ENCODE peak calls at places on chromosomes 5 and 9, in six cellular contexts. R, P, F, A, D and G are unnamed samples. For H3K36me3, the result is how much of the 10 kb centered on the place peaks cover.

GRCh38 chr9:130315446-130316226 is 50.1 kb downstream of the HMCN2 start:
- DNase-seq in R (no peak), P (no peak), F (no peak), A (no peak), D (no peak), G (no peak)

GRCh38 chr5:67577424-67577823 is 380.8 kb upstream of the CD180 start:
- DNase-seq in R (peak), P (no peak), F (no peak), A (no peak), D (no peak), G (no peak)

GRCh38 chr9:70491798-70492736 is 77.6 kb upstream of the KLF9 start:
- DNase-seq in R (no peak), P (no peak), F (peak), A (no peak), D (no peak), G (no peak)

GRCh38 chr5:169770109-169770508 is 133.0 kb downstream of the DOCK2 start:
- DNase-seq in R (no peak), P (no peak), F (no peak), A (no peak), D (no peak), G (no peak)

GRCh38 chr5:149128023-149128875 is 13.0 kb upstream of the ABLIM3 start:
- DNase-seq in R (peak), P (no peak), F (peak), A (no peak), D (peak), G (no peak)

GRCh38 chr5:1760656-1761452 is 38.8 kb downstream of the MRPL36 start:
- DNase-seq in R (no peak), P (no peak), F (no peak), A (no peak), D (peak), G (peak)

GRCh38 chr5:1948111-1948510 is 65.4 kb upstream of the IRX4 start:
- DNase-seq in R (no peak), P (no peak), F (no peak), A (no peak), D (no peak), G (no peak)

GRCh38 chr9:86667307-86667706 is 280.0 kb downstream of the GAS1 start:
- DNase-seq in R (peak), P (no peak), F (no peak), A (no peak), D (no peak), G (no peak)

GRCh38 chr5:137492321-137492720 is 6.8 kb downstream of the SPOCK1 start:
- DNase-seq in R (no peak), P (no peak), F (no peak), A (no peak), D (no peak), G (no peak)

GRCh38 chr5:14416709-14417108 is 164.9 kb upstream of the OTULINL start:
- DNase-seq in R (no peak), P (no peak), F (no peak), A (no peak), D (no peak), G (no peak)
- H3K36me3 ChIP-seq in R (under half), P (under half), F (half or more), A (under half), D (under half), G (half or more)

GRCh38 chr9:20619492-20619860 is 2.8 kb downstream of the MLLT3 start:
- DNase-seq in R (no peak), P (no peak), F (peak), A (no peak), D (no peak), G (no peak)

GRCh38 chr9:20620658-20621552 is 1.4 kb downstream of the MLLT3 start:
- DNase-seq in R (no peak), P (peak), F (peak), A (no peak), D (peak), G (peak)

GRCh38 chr9:20616808-20617207 is 5.5 kb downstream of the MLLT3 start:
- DNase-seq in R (no peak), P (no peak), F (no peak), A (no peak), D (no peak), G (no peak)

GRCh38 chr9:20621553-20622329 is 558 bp downstream of the MLLT3 start:
- DNase-seq in R (peak), P (peak), F (no peak), A (no peak), D (peak), G (peak)

GRCh38 chr9:20618361-20618799 is 3.9 kb downstream of the MLLT3 start:
- DNase-seq in R (peak), P (no peak), F (peak), A (no peak), D (peak), G (no peak)
- H3K36me3 ChIP-seq in R (under half), P (under half), F (under half), A (under half), D (under half), G (under half)

DNA sequence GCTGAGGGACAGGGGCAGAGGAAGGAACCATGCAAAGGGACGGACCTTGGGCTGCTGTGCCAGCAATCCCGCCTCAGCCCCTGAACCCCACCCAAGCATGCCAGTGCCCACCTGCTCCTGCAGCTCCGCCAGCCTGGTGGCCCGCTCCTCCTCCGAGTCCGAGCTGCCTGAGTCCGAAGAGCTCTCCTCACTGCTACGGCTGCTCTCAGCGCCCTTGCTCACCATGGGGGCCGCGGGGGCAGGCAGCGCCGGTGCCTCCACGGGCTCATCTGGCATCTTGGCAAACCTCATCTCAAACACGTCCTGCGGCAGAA is 16.3 kb downstream of the BRD3OS start:
- DNase-seq in R (no peak), P (no peak), F (no peak), A (no peak), D (no peak), G (no peak)
- H3K36me3 ChIP-seq in R (half or more), P (under half), F (under half), A (under half), D (half or more), G (half or more)

DNA sequence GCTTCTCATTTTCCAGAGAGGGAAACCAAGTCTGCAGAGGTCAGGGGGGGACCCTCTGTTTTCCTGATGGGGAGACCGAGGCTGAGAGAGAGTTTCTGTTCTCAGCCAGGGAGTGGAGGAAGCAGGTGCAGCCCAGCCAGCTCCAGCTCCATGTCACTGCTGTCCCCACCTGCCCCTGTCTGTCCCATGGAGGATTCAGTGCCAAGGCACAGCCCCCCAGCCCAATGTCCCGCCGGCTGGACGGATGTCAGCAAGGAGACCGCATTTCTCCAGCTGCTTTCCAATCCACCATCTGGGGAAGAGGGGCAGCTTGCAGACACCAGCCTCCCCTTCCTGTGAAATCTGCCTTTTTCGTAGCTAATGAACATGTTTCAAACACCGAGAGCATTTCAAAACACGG is 74.6 kb downstream of the NEK6 start:
- DNase-seq in R (no peak), P (no peak), F (no peak), A (no peak), D (no peak), G (no peak)
- H3K36me3 ChIP-seq in R (under half), P (under half), F (half or more), A (under half), D (under half), G (half or more)

DNA sequence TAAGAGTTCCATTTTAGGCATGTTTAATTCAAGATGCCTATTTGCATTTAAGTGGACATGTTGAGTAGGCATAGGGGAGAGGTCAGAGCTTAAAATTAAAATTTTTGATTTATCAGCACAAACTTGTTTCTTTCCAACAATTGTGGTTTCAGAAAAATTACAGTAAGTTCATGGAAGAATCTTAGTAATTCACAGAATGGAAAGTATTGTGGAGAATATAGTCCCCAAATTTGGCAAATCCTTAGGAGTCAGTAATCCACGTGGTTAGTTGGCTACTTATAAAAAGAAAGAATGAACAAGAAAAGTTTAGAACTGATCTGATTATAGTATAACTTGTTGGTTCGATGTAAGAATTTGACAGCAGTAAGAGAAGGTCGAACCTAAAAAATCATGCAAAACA is 265.9 kb downstream of the SAXO1 start:
- DNase-seq in R (no peak), P (no peak), F (no peak), A (no peak), D (no peak), G (no peak)
- H3K36me3 ChIP-seq in R (under half), P (under half), F (under half), A (under half), D (under half), G (under half)